ENCODE peak calls at places on chromosome 6, in six cellular contexts. K, D, C, V, H and O are unnamed samples.
A peak's percentile ranks its signal among the peaks of the same experiment; 100 is the strongest.

GRCh38 chr6:26187981-26188635 is 100.9 kb downstream of the HFE start:
- DNase-seq in V (peak; percentile 83), K (peak; percentile 75), D (peak; percentile 68), H (peak; percentile 16), C (no peak), O (no peak)

GRCh38 chr6:89936177-89936576 is 41.9 kb downstream of the GJA10 start:
- DNase-seq in V (no peak), D (no peak), H (no peak), C (no peak), K (no peak), O (no peak)

GRCh38 chr6:154986787-154987235 is 8.3 kb upstream of the TIAM2 start:
- DNase-seq in D (no peak), H (no peak), V (no peak), C (no peak), K (peak; percentile 55), O (no peak)

GRCh38 chr6:43969158-43969981 is 157.9 kb downstream of the MRPL14 start:
- DNase-seq in V (no peak), K (no peak), H (no peak), C (no peak), D (no peak), O (no peak)

GRCh38 chr6:81981812-81982211 is 229.3 kb upstream of the TENT5A start:
- DNase-seq in K (no peak), V (no peak), H (peak; percentile 50), C (no peak), D (no peak), O (no peak)

GRCh38 chr6:1216488-1216974 is 95.4 kb upstream of the FOXQ1 start:
- DNase-seq in D (no peak), H (no peak), V (no peak), C (no peak), K (no peak), O (no peak)

GRCh38 chr6:169589699-169590257 is 112.1 kb downstream of the WDR27 start:
- DNase-seq in H (peak; percentile 31), D (peak; percentile 19), V (no peak), K (no peak), C (no peak), O (peak; percentile 59)

GRCh38 chr6:157865249-157865648 is 42.2 kb downstream of the SNX9 start:
- DNase-seq in C (no peak), V (no peak), D (no peak), K (no peak), H (no peak), O (no peak)

GRCh38 chr6:17865243-17865642 is 122.2 kb downstream of the KIF13A start:
- DNase-seq in C (no peak), D (peak; percentile 36), V (no peak), H (no peak), K (no peak), O (no peak)

GRCh38 chr6:125198285-125199009 is 44.9 kb downstream of the TPD52L1 start:
- DNase-seq in H (no peak), C (no peak), V (no peak), D (no peak), K (no peak), O (no peak)

GRCh38 chr6:30565772-30566171 is 5.5 kb upstream of the ABCF1 start:
- DNase-seq in V (no peak), D (no peak), K (no peak), H (no peak), C (no peak), O (no peak)

GRCh38 chr6:132853059-132853458 is 38.7 kb downstream of the RPS12 start:
- DNase-seq in V (no peak), C (no peak), K (no peak), D (no peak), H (no peak), O (no peak)

GRCh38 chr6:142671791-142672190 is 273.2 kb downstream of the HIVEP2 start:
- DNase-seq in H (no peak), K (no peak), D (no peak), V (no peak), C (no peak), O (no peak)

GRCh38 chr6:40778186-40778585 is 191.0 kb upstream of the LRFN2 start:
- DNase-seq in K (no peak), D (no peak), H (peak; percentile 54), V (no peak), C (no peak), O (no peak)